ENCODE peak calls at places on chromosomes 7 and 10, in seven cellular contexts. V, A, P, I, Q, U and D are unnamed samples.

GRCh38 chr10:103645141-103646054 is 151.9 kb downstream of the NEURL1 start:
- DNase-seq in Q (peak), P (no peak), I (no peak), U (no peak), V (no peak), A (no peak), D (no peak)

GRCh38 chr10:86357041-86357440 is 9.6 kb downstream of the GRID1 start:
- DNase-seq in A (no peak), I (no peak), Q (no peak), V (no peak), P (peak), U (no peak), D (no peak)

GRCh38 chr10:86373828-86374227 is 7.2 kb upstream of the GRID1 start:
- DNase-seq in V (peak), I (no peak), Q (no peak), A (no peak), P (no peak), U (no peak), D (peak)

GRCh38 chr7:33503014-33503413 is 373.6 kb downstream of the BBS9 start:
- DNase-seq in V (no peak), Q (no peak), U (no peak), I (no peak), A (no peak), P (no peak), D (no peak)

GRCh38 chr7:18384491-18385143 is 110.9 kb upstream of the HDAC9 start:
- DNase-seq in I (no peak), P (no peak), A (peak), U (no peak), V (no peak), Q (no peak), D (no peak)

GRCh38 chr7:41732279-41733062 is 29.6 kb upstream of the INHBA start:
- DNase-seq in U (no peak), V (no peak), P (peak), A (peak), I (no peak), Q (no peak), D (no peak)

GRCh38 chr7:139669106-139670061 is 108.4 kb downstream of the HIPK2 start:
- DNase-seq in I (no peak), Q (no peak), U (no peak), A (peak), P (no peak), V (no peak), D (no peak)

GRCh38 chr10:79112898-79113431 is 44.2 kb downstream of the ZMIZ1 start:
- DNase-seq in U (no peak), V (no peak), I (no peak), A (peak), P (no peak), Q (peak), D (no peak)

GRCh38 chr7:155276032-155276799 is 21.5 kb upstream of the INSIG1 start:
- DNase-seq in U (no peak), P (no peak), A (no peak), I (no peak), Q (no peak), V (no peak), D (no peak)

GRCh38 chr7:157573244-157573643 is 236.4 kb downstream of the DNAJB6 start:
- DNase-seq in V (no peak), A (no peak), I (no peak), P (no peak), U (no peak), Q (no peak), D (no peak)

GRCh38 chr7:1093916-1094508 is 6.1 kb downstream of the GPER1 start:
- DNase-seq in V (no peak), A (no peak), U (no peak), P (no peak), Q (no peak), I (no peak), D (no peak)

GRCh38 chr10:124000792-124001201 is 92.6 kb downstream of the CHST15 start:
- DNase-seq in Q (no peak), A (peak), P (peak), V (peak), I (no peak), U (no peak), D (no peak)

GRCh38 chr7:90761584-90761983 is 165.5 kb downstream of the CDK14 start:
- DNase-seq in U (no peak), A (no peak), V (no peak), Q (no peak), P (no peak), I (no peak), D (no peak)

GRCh38 chr10:48366261-48366660 is 59.8 kb downstream of the MAPK8 start:
- DNase-seq in Q (no peak), V (no peak), I (no peak), U (no peak), A (peak), P (no peak), D (no peak)

GRCh38 chr7:103766630-103767029 is 222.8 kb downstream of the RELN start:
- DNase-seq in Q (no peak), A (no peak), P (no peak), V (no peak), U (no peak), I (no peak), D (no peak)

GRCh38 chr10:97849101-97849490 is 547 bp upstream of the GOLGA7B start:
- DNase-seq in U (no peak), A (no peak), I (no peak), V (no peak), P (no peak), Q (no peak), D (no peak)